ENCODE peak calls at places on chromosomes 7 and 10, in four cellular contexts. D is HepG2, U is K562, E is GM12878. W is an unnamed sample.

GRCh38 chr7:78863248-78863647 is 590.2 kb downstream of the MAGI2 start:
- DNase-seq in E (no peak), U (no peak), D (no peak), W (no peak)

GRCh38 chr7:99627513-99627912 is 10.8 kb downstream of the ZSCAN25 start:
- DNase-seq in D (no peak), E (no peak), U (no peak), W (no peak)

GRCh38 chr10:3729397-3729796 is 55.6 kb downstream of the KLF6 start:
- DNase-seq in E (no peak), U (no peak), D (no peak), W (no peak)

GRCh38 chr10:93071177-93071472 is 2.6 kb upstream of the CYP26A1 start:
- DNase-seq in U (peak), E (no peak), D (no peak), W (peak)

GRCh38 chr7:27875832-27876231 is 135.9 kb downstream of the TAX1BP1 start:
- DNase-seq in U (no peak), E (no peak), D (no peak), W (no peak)

GRCh38 chr7:19290936-19291335 is 145.7 kb upstream of the FERD3L start:
- DNase-seq in U (no peak), E (no peak), D (no peak), W (no peak)

GRCh38 chr7:146956323-146956722 is 839.7 kb downstream of the CNTNAP2 start:
- DNase-seq in U (no peak), E (no peak), D (no peak), W (no peak)

GRCh38 chr7:21468969-21469368 is 41.1 kb downstream of the SP4 start:
- DNase-seq in U (no peak), E (no peak), D (no peak), W (no peak)

GRCh38 chr10:132397036-132397541 is at the start of gene PWWP2B:
- DNase-seq in D (no peak), U (peak), E (no peak), W (peak)

GRCh38 chr7:148819697-148820332 is 64.3 kb downstream of the EZH2 start:
- DNase-seq in U (no peak), E (no peak), D (no peak), W (no peak)

GRCh38 chr7:85021090-85021704 is 165.7 kb downstream of the SEMA3D start:
- DNase-seq in D (no peak), U (no peak), E (no peak), W (no peak)

GRCh38 chr7:24894670-24895221 is 85.2 kb downstream of the OSBPL3 start:
- DNase-seq in D (no peak), U (peak), E (no peak), W (peak)

GRCh38 chr10:114057845-114058244 is 14.2 kb downstream of the ADRB1 start:
- DNase-seq in D (no peak), U (no peak), E (no peak), W (no peak)

GRCh38 chr7:134366481-134366880 is 49.8 kb upstream of the SLC35B4 start:
- DNase-seq in U (no peak), E (no peak), D (peak), W (no peak)

GRCh38 chr10:83617692-83618325 is 521.5 kb upstream of the GHITM start:
- DNase-seq in E (no peak), U (no peak), D (no peak), W (no peak)

GRCh38 chr10:109062371-109062770 is 860.9 kb downstream of the XPNPEP1 start:
- DNase-seq in U (no peak), D (no peak), E (peak), W (no peak)

GRCh38 chr7:79008786-79009185 is 444.7 kb downstream of the MAGI2 start:
- DNase-seq in D (no peak), E (no peak), U (no peak), W (no peak)

GRCh38 chr7:156334636-156335035 is 305.9 kb upstream of the RNF32 start:
- DNase-seq in U (no peak), E (no peak), D (no peak), W (no peak)

GRCh38 chr10:131272897-131273451 is 38.5 kb downstream of the TCERG1L start:
- DNase-seq in U (no peak), E (no peak), D (no peak), W (peak)

GRCh38 chr10:132448248-132448731 is 51.3 kb downstream of the PWWP2B start:
- DNase-seq in D (no peak), E (peak), U (peak), W (peak)

GRCh38 chr10:99345350-99345749 is 16.2 kb downstream of the CNNM1 start:
- DNase-seq in E (no peak), U (no peak), D (no peak), W (no peak)

GRCh38 chr10:99346247-99346646 is 17.1 kb downstream of the CNNM1 start:
- DNase-seq in E (no peak), U (no peak), D (no peak), W (peak)

GRCh38 chr10:99341860-99342517 is 12.8 kb downstream of the CNNM1 start:
- DNase-seq in D (no peak), U (no peak), E (no peak), W (no peak)

GRCh38 chr10:99343262-99343661 is 14.1 kb downstream of the CNNM1 start:
- DNase-seq in U (no peak), D (no peak), E (no peak), W (no peak)

DNA sequence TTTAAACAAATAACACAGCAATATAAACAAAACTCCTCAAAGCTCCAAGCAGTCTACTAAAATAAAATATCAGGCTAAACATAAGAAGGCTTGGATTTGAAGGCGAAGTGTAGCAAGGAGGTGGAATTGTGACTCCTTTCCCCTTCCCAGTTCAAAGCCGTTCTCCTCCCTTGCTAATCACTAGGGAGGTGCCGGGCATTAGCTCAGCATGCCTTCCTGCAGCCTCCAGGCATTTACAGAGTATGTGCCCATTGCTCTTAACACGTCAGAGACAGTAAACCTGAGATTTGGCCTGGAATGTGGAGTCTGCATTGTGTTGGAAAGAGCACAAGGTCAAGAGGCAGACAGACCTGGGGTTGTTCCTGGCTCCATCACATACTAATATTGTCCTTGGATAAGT is 15.6 kb downstream of the CNNM1 start:
- DNase-seq in E (no peak), D (no peak), U (no peak), W (no peak)
- TF ChIP-seq FOXM1 in E (no peak), D (no peak), U (no peak), W (no peak)

GRCh38 chr7:107962817-107963216 is 40.1 kb downstream of the LAMB1 start:
- DNase-seq in E (no peak), U (no peak), D (no peak), W (no peak)

GRCh38 chr7:107960306-107960705 is 42.7 kb downstream of the LAMB1 start:
- DNase-seq in D (no peak), U (no peak), E (no peak), W (no peak)

GRCh38 chr7:107958764-107959526 is 44.0 kb downstream of the LAMB1 start:
- DNase-seq in D (no peak), E (no peak), U (no peak), W (no peak)

GRCh38 chr7:107959527-107959898 is 43.4 kb downstream of the LAMB1 start:
- DNase-seq in D (no peak), E (no peak), U (no peak), W (no peak)

GRCh38 chr7:107961399-107961798 is 41.6 kb downstream of the LAMB1 start:
- DNase-seq in E (no peak), D (no peak), U (no peak), W (no peak)
- TF ChIP-seq POLR2AphosphoS5 in E (no peak), D (no peak), U (no peak), W (no peak)

GRCh38 chr7:137449016-137449415 is 105.5 kb upstream of the PTN start:
- DNase-seq in E (no peak), D (no peak), U (no peak), W (no peak)

GRCh38 chr7:137458399-137458798 is 114.9 kb upstream of the PTN start:
- DNase-seq in U (no peak), E (no peak), D (no peak), W (no peak)

GRCh38 chr7:137454169-137455166 is 110.9 kb upstream of the PTN start:
- DNase-seq in D (peak), U (peak), E (no peak), W (peak)

DNA sequence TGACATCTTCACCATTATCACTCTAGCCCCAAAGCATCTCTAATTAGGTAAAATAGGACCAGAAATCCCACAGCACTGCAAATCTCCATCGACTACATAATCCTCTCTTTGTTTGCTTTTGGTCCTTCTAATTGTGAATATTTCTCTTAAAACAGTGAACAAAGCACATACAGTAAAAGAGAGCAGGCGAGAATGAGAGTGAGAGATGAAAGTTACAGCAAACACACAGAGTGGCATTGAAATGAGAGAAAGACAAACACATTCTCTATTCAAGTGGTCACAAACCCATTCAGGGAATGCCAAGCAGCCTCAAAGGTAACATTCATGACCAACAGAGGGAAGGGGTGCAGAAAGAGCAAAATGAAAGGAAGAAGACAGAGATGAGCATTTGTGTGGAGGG is 109.8 kb upstream of the PTN start:
- DNase-seq in E (no peak), D (no peak), U (no peak), W (no peak)
- TF ChIP-seq FOXM1 in E (no peak), D (no peak), U (no peak), W (no peak)

GRCh38 chr7:1569833-1570632 is at the start of gene PSMG3:
- DNase-seq in D (peak), E (peak), U (peak), W (peak)
- TF ChIP-seq POLR2AphosphoS5 in D (peak), E (peak), U (peak), W (peak)

DNA sequence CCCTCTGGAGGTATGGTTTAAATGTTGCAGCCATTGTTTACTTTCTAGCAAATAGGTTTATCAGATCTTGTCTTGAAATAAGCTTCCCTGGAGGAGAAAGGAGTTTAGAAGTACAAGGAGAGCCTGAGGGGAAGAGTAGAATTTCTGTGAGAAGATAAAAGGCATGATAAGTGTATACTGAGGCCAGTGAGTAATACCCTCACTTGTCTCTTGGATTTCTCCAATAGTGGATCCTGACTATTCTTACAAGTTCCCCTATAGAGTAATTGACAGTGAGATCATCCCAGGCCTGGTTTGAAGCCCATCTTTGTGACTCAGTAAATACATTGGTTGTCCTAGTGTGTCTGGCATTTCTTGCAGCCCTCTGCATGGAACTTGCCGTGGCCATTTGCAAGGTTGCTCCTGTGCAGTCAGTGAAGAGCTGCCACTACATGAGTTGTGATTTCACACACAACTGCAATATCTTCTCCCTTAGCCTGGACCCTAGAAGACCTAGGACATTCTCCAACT is 41.6 kb downstream of the CHN2 start:
- DNase-seq in E (no peak), D (no peak), U (no peak), W (no peak)
- TF ChIP-seq FOXM1 in E (no peak), D (no peak), U (no peak), W (no peak)

DNA sequence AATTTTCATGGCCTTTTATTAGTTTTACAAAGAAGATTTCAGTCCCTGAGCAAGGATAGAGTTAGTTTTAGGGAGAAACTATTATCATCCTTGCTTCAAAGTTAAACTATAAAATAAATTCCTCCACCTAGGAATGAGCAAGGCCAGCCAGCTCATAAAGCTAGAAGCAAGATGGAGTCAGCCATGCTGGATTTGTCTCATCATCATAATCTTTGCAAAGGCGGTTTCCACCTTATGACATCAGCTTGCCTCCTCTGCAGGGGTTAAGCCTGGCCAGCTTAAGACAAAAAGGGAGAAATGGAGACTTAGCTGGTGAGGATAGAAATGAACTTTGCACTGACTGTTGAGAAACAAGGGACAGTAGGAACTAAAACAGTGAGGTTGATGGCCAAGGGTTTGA is 18.7 kb downstream of the SSMEM1 start:
- DNase-seq in D (no peak), E (no peak), U (no peak), W (no peak)
- TF ChIP-seq POLR2AphosphoS5 in D (no peak), E (no peak), U (no peak), W (no peak)

GRCh38 chr7:114977277-114977676 is 55.4 kb downstream of the MDFIC start:
- DNase-seq in U (no peak), D (no peak), E (no peak), W (no peak)
- TF ChIP-seq FOXM1 in U (no peak), D (no peak), E (no peak), W (no peak)

GRCh38 chr10:77970869-77971803 is 44.6 kb upstream of the DLG5 start:
- DNase-seq in U (peak), E (no peak), D (peak), W (peak)
- TF ChIP-seq POLR2AphosphoS5 in U (peak), E (no peak), D (no peak), W (peak)

GRCh38 chr10:127159648-127160245 is 36.6 kb downstream of the INSYN2A start:
- DNase-seq in U (no peak), D (no peak), E (no peak), W (no peak)
- TF ChIP-seq FOXM1 in U (no peak), D (no peak), E (no peak), W (no peak)

W was measured in SK-N-SH.